ENCODE peak calls at places on chromosome 3, in seven cellular contexts. One of them, this sample, is unnamed.

GRCh38 chr3:59540241-59540640 is 490.4 kb upstream of the CFAP20DC start:
- DNase-seq in glutamatergic neuron: no peak
- DNase-seq in colonic mucosa: no peak
- DNase-seq in right atrium auricular region: no peak
- DNase-seq in neural crest cell: no peak
- DNase-seq in IMR-90: peak; percentile 33
- DNase-seq in stomach: no peak
- DNase-seq in this sample: no peak

GRCh38 chr3:70049761-70050160 is 50.2 kb downstream of the SAMMSON start:
- DNase-seq in glutamatergic neuron: no peak
- DNase-seq in colonic mucosa: no peak
- DNase-seq in right atrium auricular region: no peak
- DNase-seq in neural crest cell: no peak
- DNase-seq in IMR-90: peak; percentile 11
- DNase-seq in stomach: no peak
- DNase-seq in this sample: no peak

GRCh38 chr3:173639098-173639497 is 241.6 kb downstream of the NLGN1 start:
- DNase-seq in glutamatergic neuron: no peak
- DNase-seq in colonic mucosa: no peak
- DNase-seq in right atrium auricular region: no peak
- DNase-seq in neural crest cell: no peak
- DNase-seq in IMR-90: no peak
- DNase-seq in stomach: no peak
- DNase-seq in this sample: no peak

GRCh38 chr3:124057453-124057852 is 65.5 kb upstream of the ROPN1 start:
- DNase-seq in glutamatergic neuron: peak; percentile 48
- DNase-seq in colonic mucosa: no peak
- DNase-seq in right atrium auricular region: peak; percentile 66
- DNase-seq in neural crest cell: no peak
- DNase-seq in IMR-90: no peak
- DNase-seq in stomach: no peak
- DNase-seq in this sample: no peak

GRCh38 chr3:150015906-150016305 is 45.2 kb upstream of the PFN2 start:
- DNase-seq in glutamatergic neuron: no peak
- DNase-seq in colonic mucosa: no peak
- DNase-seq in right atrium auricular region: no peak
- DNase-seq in neural crest cell: no peak
- DNase-seq in IMR-90: no peak
- DNase-seq in stomach: no peak
- DNase-seq in this sample: no peak

GRCh38 chr3:46908294-46908985 is 30.9 kb downstream of the PTH1R start:
- DNase-seq in glutamatergic neuron: no peak
- DNase-seq in colonic mucosa: no peak
- DNase-seq in right atrium auricular region: no peak
- DNase-seq in neural crest cell: no peak
- DNase-seq in IMR-90: peak; percentile 66
- DNase-seq in stomach: no peak
- DNase-seq in this sample: no peak

GRCh38 chr3:32816439-32817194 is 1.2 kb upstream of the TRIM71 start:
- DNase-seq in glutamatergic neuron: peak; percentile 92
- DNase-seq in colonic mucosa: no peak
- DNase-seq in right atrium auricular region: no peak
- DNase-seq in neural crest cell: peak; percentile 71
- DNase-seq in IMR-90: no peak
- DNase-seq in stomach: no peak
- DNase-seq in this sample: no peak

GRCh38 chr3:51682526-51682925 is 11.5 kb downstream of the TEX264 start:
- DNase-seq in glutamatergic neuron: no peak
- DNase-seq in colonic mucosa: no peak
- DNase-seq in right atrium auricular region: no peak
- DNase-seq in neural crest cell: no peak
- DNase-seq in IMR-90: no peak
- DNase-seq in stomach: no peak
- DNase-seq in this sample: no peak

GRCh38 chr3:194986208-194987043 is 284.5 kb downstream of the XXYLT1 start:
- DNase-seq in glutamatergic neuron: no peak
- DNase-seq in colonic mucosa: no peak
- DNase-seq in right atrium auricular region: peak; percentile 56
- DNase-seq in neural crest cell: no peak
- DNase-seq in IMR-90: no peak
- DNase-seq in stomach: peak; percentile 31
- DNase-seq in this sample: no peak

GRCh38 chr3:63067999-63068645 is 192.9 kb upstream of the CADPS start:
- DNase-seq in glutamatergic neuron: no peak
- DNase-seq in colonic mucosa: peak; percentile 38
- DNase-seq in right atrium auricular region: no peak
- DNase-seq in neural crest cell: peak; percentile 50
- DNase-seq in IMR-90: peak; percentile 24
- DNase-seq in stomach: no peak
- DNase-seq in this sample: no peak

GRCh38 chr3:46524008-46524407 is 26.2 kb downstream of the RTP3 start:
- DNase-seq in glutamatergic neuron: no peak
- DNase-seq in colonic mucosa: no peak
- DNase-seq in right atrium auricular region: no peak
- DNase-seq in neural crest cell: no peak
- DNase-seq in IMR-90: no peak
- DNase-seq in stomach: no peak
- DNase-seq in this sample: no peak

GRCh38 chr3:128482857-128483656 is 9.9 kb downstream of the GATA2 start:
- DNase-seq in glutamatergic neuron: peak; percentile 55
- DNase-seq in colonic mucosa: no peak
- DNase-seq in right atrium auricular region: no peak
- DNase-seq in neural crest cell: no peak
- DNase-seq in IMR-90: peak; percentile 84
- DNase-seq in stomach: no peak
- DNase-seq in this sample: no peak

GRCh38 chr3:51371943-51372557 is 13.0 kb upstream of the MANF start:
- DNase-seq in glutamatergic neuron: peak; percentile 57
- DNase-seq in colonic mucosa: peak; percentile 67
- DNase-seq in right atrium auricular region: no peak
- DNase-seq in neural crest cell: peak; percentile 69
- DNase-seq in IMR-90: peak; percentile 76
- DNase-seq in stomach: peak; percentile 66
- DNase-seq in this sample: peak; percentile 44

GRCh38 chr3:70824078-70824477 is 511.6 kb upstream of the MDFIC2 start:
- DNase-seq in glutamatergic neuron: no peak
- DNase-seq in colonic mucosa: no peak
- DNase-seq in right atrium auricular region: no peak
- DNase-seq in neural crest cell: no peak
- DNase-seq in IMR-90: peak; percentile 43
- DNase-seq in stomach: no peak
- DNase-seq in this sample: no peak

GRCh38 chr3:87309601-87310000 is 33.2 kb upstream of the POU1F1 start:
- DNase-seq in glutamatergic neuron: no peak
- DNase-seq in colonic mucosa: no peak
- DNase-seq in right atrium auricular region: no peak
- DNase-seq in neural crest cell: no peak
- DNase-seq in IMR-90: no peak
- DNase-seq in stomach: no peak
- DNase-seq in this sample: no peak

DNA sequence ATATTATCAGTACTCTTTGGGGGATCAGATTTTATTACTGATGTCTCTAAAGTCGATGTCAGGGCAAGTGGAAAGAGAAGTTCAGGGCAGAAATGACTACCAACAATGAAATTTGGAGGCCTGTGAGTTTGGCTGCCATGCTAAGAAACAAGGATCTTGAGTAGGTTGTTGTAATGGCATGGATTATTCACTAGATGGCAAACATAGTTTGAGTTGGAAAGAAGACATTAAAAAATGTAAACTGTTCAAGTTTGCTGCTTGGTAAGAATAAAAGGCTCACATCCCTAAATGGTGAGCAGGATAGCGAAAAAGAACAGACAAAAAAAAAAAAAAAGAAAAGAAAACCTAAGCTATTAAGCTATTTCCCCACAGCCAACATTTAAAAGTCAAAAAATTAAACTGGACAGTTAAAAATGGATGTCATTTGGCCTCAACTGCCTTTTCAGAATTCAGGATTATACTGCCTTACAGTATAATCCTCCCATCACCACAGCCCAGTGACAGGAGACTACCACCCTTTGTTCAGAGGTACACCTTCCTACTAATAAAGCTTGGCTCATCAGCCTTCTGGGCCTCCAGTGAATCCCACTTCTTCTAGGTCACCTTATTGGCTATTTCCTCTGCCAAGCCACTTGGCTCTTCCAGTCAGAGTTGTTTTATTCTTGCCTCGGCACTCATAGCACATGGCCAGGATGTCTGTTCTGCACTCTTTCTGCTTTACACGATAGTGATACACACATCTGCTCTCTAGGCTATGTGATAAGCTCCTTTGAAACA is 163.7 kb downstream of the PLD1 start:
- DNase-seq in glutamatergic neuron: no peak
- DNase-seq in colonic mucosa: no peak
- DNase-seq in right atrium auricular region: no peak
- DNase-seq in neural crest cell: no peak
- DNase-seq in IMR-90: peak; percentile 80
- DNase-seq in stomach: no peak
- DNase-seq in this sample: no peak
- TF ChIP-seq CTCF in glutamatergic neuron: peak; percentile 70
- TF ChIP-seq CTCF in colonic mucosa: peak; percentile 54
- TF ChIP-seq CTCF in right atrium auricular region: peak; percentile 54
- TF ChIP-seq CTCF in neural crest cell: peak; percentile 71
- TF ChIP-seq CTCF in IMR-90: peak; percentile 76
- TF ChIP-seq CTCF in stomach: peak; percentile 43
- TF ChIP-seq CTCF in this sample: peak; percentile 68

GRCh38 chr3:170405101-170405500 is 13.6 kb upstream of the CLDN11 start:
- DNase-seq in glutamatergic neuron: no peak
- DNase-seq in colonic mucosa: no peak
- DNase-seq in right atrium auricular region: no peak
- DNase-seq in neural crest cell: no peak
- DNase-seq in IMR-90: no peak
- DNase-seq in stomach: no peak
- DNase-seq in this sample: no peak

GRCh38 chr3:170414202-170414663 is 4.4 kb upstream of the CLDN11 start:
- DNase-seq in glutamatergic neuron: no peak
- DNase-seq in colonic mucosa: no peak
- DNase-seq in right atrium auricular region: no peak
- DNase-seq in neural crest cell: no peak
- DNase-seq in IMR-90: peak; percentile 93
- DNase-seq in stomach: no peak
- DNase-seq in this sample: no peak

GRCh38 chr3:170413291-170413690 is 5.4 kb upstream of the CLDN11 start:
- DNase-seq in glutamatergic neuron: no peak
- DNase-seq in colonic mucosa: no peak
- DNase-seq in right atrium auricular region: no peak
- DNase-seq in neural crest cell: no peak
- DNase-seq in IMR-90: no peak
- DNase-seq in stomach: no peak
- DNase-seq in this sample: no peak

DNA sequence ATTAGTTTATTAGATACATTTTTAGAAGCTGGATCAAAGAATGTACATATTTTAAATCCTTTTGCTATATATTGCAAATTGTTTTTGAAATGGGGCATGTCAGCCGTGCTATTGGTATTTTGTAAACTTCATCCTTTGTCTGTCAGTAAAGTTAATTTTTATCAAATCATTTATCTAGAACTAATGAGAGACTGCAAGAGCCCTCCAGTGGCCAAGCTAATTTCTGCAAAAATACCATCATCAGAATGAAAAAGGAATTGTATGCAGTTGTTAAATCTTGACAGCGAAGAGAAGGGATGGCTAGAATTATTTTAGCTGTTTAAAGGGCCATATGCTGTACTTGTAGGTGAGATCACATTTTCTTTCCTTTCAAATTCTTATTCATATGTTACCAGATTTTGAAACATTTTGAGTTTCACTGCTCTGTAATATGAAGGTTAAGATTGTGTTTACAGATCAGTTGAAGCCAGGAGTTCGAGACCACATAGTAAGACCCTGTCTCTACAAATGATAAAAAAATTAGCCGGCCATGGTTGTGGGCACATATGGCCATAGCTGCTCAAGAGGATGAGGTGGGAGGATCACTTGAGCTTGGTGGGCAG is 8.1 kb upstream of the CLDN11 start:
- DNase-seq in glutamatergic neuron: no peak
- DNase-seq in colonic mucosa: no peak
- DNase-seq in right atrium auricular region: no peak
- DNase-seq in neural crest cell: no peak
- DNase-seq in IMR-90: no peak
- DNase-seq in stomach: no peak
- DNase-seq in this sample: no peak
- TF ChIP-seq CTCF in glutamatergic neuron: peak; percentile 32
- TF ChIP-seq CTCF in colonic mucosa: peak; percentile 33
- TF ChIP-seq CTCF in right atrium auricular region: peak; percentile 14
- TF ChIP-seq CTCF in neural crest cell: peak; percentile 65
- TF ChIP-seq CTCF in IMR-90: peak; percentile 63
- TF ChIP-seq CTCF in stomach: peak; percentile 37
- TF ChIP-seq CTCF in this sample: peak; percentile 30

GRCh38 chr3:122563717-122564025 is 429 bp downstream of the PARP9 start:
- DNase-seq in glutamatergic neuron: no peak
- DNase-seq in colonic mucosa: peak; percentile 29
- DNase-seq in right atrium auricular region: no peak
- DNase-seq in neural crest cell: no peak
- DNase-seq in IMR-90: no peak
- DNase-seq in stomach: no peak
- DNase-seq in this sample: no peak

GRCh38 chr3:122558605-122559004 is 5.5 kb downstream of the PARP9 start:
- DNase-seq in glutamatergic neuron: no peak
- DNase-seq in colonic mucosa: no peak
- DNase-seq in right atrium auricular region: no peak
- DNase-seq in neural crest cell: no peak
- DNase-seq in IMR-90: no peak
- DNase-seq in stomach: no peak
- DNase-seq in this sample: no peak

GRCh38 chr3:122559906-122560305 is 4.2 kb downstream of the PARP9 start:
- DNase-seq in glutamatergic neuron: no peak
- DNase-seq in colonic mucosa: no peak
- DNase-seq in right atrium auricular region: no peak
- DNase-seq in neural crest cell: no peak
- DNase-seq in IMR-90: no peak
- DNase-seq in stomach: no peak
- DNase-seq in this sample: no peak

GRCh38 chr3:122562923-122563716 is 980 bp downstream of the PARP9 start:
- DNase-seq in glutamatergic neuron: no peak
- DNase-seq in colonic mucosa: no peak
- DNase-seq in right atrium auricular region: no peak
- DNase-seq in neural crest cell: no peak
- DNase-seq in IMR-90: no peak
- DNase-seq in stomach: no peak
- DNase-seq in this sample: no peak

DNA sequence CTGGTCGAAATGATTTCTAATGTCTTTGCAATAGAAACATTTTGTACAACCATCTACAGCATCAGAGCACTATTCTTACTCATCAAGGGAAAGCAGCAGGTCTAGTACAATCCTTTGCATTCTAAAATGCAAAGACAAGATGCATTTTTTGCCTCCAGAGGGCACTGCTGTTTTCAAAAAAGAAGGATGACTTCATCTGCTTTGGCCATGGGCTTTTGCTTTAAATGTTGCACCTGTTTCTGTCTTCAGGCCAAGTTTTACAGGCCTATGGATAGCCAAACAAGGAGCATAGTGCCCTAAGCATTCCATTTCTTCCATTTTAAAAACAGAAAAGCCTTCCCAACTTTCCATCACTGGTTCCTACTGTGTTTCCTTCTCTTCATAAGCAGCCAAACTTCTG is 3.4 kb downstream of the PARP9 start:
- DNase-seq in glutamatergic neuron: no peak
- DNase-seq in colonic mucosa: peak; percentile 63
- DNase-seq in right atrium auricular region: no peak
- DNase-seq in neural crest cell: peak; percentile 41
- DNase-seq in IMR-90: peak; percentile 71
- DNase-seq in stomach: peak; percentile 55
- DNase-seq in this sample: peak; percentile 56
- TF ChIP-seq CTCF in glutamatergic neuron: peak; percentile 33
- TF ChIP-seq CTCF in colonic mucosa: peak; percentile 43
- TF ChIP-seq CTCF in right atrium auricular region: peak; percentile 23
- TF ChIP-seq CTCF in neural crest cell: peak; percentile 73
- TF ChIP-seq CTCF in IMR-90: peak; percentile 68
- TF ChIP-seq CTCF in stomach: peak; percentile 69
- TF ChIP-seq CTCF in this sample: peak; percentile 49

GRCh38 chr3:5806192-5806591 is 618.7 kb downstream of the EDEM1 start:
- DNase-seq in glutamatergic neuron: no peak
- DNase-seq in colonic mucosa: no peak
- DNase-seq in right atrium auricular region: no peak
- DNase-seq in neural crest cell: no peak
- DNase-seq in IMR-90: no peak
- DNase-seq in stomach: no peak
- DNase-seq in this sample: no peak
- TF ChIP-seq CTCF in glutamatergic neuron: peak; percentile 37
- TF ChIP-seq CTCF in colonic mucosa: no peak
- TF ChIP-seq CTCF in right atrium auricular region: no peak
- TF ChIP-seq CTCF in neural crest cell: peak; percentile 55
- TF ChIP-seq CTCF in IMR-90: no peak
- TF ChIP-seq CTCF in stomach: no peak
- TF ChIP-seq CTCF in this sample: no peak